ENCODE peak calls at places on chromosomes 12 and 14, in ten cellular contexts. U is activated gamma-delta T cell treated with Interleukin-2 at 50 U/mL for 16 hours; N is stimulated activated naive CD8-positive, alpha-beta T cell treated with anti-CD3 and anti-CD28 coated beads, Interleukin-15, amount 100 ng/mL, for 72 hours; W is NCI-H446; R is WERI-Rb-1; Z is EH; X is HCEC 1CT; C is PC-3; I is dorsolateral prefrontal cortex; Y is KBM-7. D is an unnamed sample.

GRCh38 chr12:47383942-47384341 is 304.2 kb upstream of the AMIGO2 start:
- DNase-seq in R (no peak), Y (no peak), Z (peak), C (peak), W (no peak), U (no peak), N (no peak), I (no peak), X (peak), D (no peak)

GRCh38 chr14:54688229-54688628 is 121.3 kb downstream of the SAMD4A start:
- DNase-seq in X (no peak), W (no peak), R (no peak), I (no peak), Y (no peak), U (no peak), Z (no peak), C (no peak), N (peak), D (no peak)

GRCh38 chr12:43444940-43445564 is 107.0 kb downstream of the ADAMTS20 start:
- DNase-seq in Z (peak), N (peak), U (peak), X (peak), Y (peak), W (peak), C (peak), I (no peak), R (peak), D (peak)

GRCh38 chr12:15050664-15051063 is 77.8 kb downstream of the PDE6H start:
- DNase-seq in U (peak), C (no peak), X (no peak), Y (no peak), R (no peak), W (peak), I (no peak), Z (no peak), N (no peak), D (no peak)

GRCh38 chr12:16346931-16347330 is 514 bp upstream of the MGST1 start:
- DNase-seq in Z (no peak), N (no peak), X (no peak), Y (peak), C (no peak), R (peak), W (no peak), U (no peak), I (no peak), D (peak)

GRCh38 chr12:7091660-7092228 is 501 bp downstream of the C1R start:
- DNase-seq in I (no peak), U (no peak), N (no peak), W (no peak), R (no peak), Y (no peak), X (no peak), C (no peak), Z (peak), D (no peak)

GRCh38 chr12:13211191-13211858 is 14.8 kb downstream of the EMP1 start:
- DNase-seq in I (no peak), C (peak), X (no peak), W (no peak), R (no peak), Y (no peak), Z (peak), N (no peak), U (no peak), D (no peak)

GRCh38 chr14:59374048-59374447 is 91.1 kb downstream of the GPR135 start:
- DNase-seq in X (no peak), I (no peak), N (no peak), W (no peak), R (no peak), Z (no peak), U (no peak), C (no peak), Y (no peak), D (no peak)

GRCh38 chr14:36720657-36721056 is 59.0 kb downstream of the PAX9 start:
- DNase-seq in Y (no peak), C (no peak), I (no peak), U (no peak), Z (no peak), X (no peak), W (no peak), N (no peak), R (no peak), D (no peak)

GRCh38 chr12:128551266-128552025 is 272.3 kb downstream of the SLC15A4 start:
- DNase-seq in Y (no peak), I (no peak), W (no peak), Z (no peak), X (no peak), U (no peak), N (no peak), C (no peak), R (no peak), D (no peak)

GRCh38 chr14:72952171-72952570 is 25.9 kb downstream of the DCAF4 start:
- DNase-seq in I (no peak), Y (no peak), C (no peak), W (no peak), U (no peak), N (no peak), Z (no peak), R (no peak), X (no peak), D (no peak)

GRCh38 chr12:6607751-6608591 is 792 bp upstream of the CHD4 start:
- DNase-seq in W (peak), R (peak), Z (peak), U (peak), X (peak), C (peak), Y (peak), I (no peak), N (peak), D (peak)

GRCh38 chr14:38065101-38065762 is 142.5 kb upstream of the SSTR1 start:
- DNase-seq in W (no peak), Z (no peak), N (peak), I (no peak), C (no peak), Y (no peak), U (peak), R (no peak), X (no peak), D (peak)

GRCh38 chr12:93091851-93092558 is 162.9 kb upstream of the EEA1 start:
- DNase-seq in N (no peak), Y (no peak), X (no peak), I (no peak), C (no peak), R (peak), W (no peak), Z (peak), U (no peak), D (no peak)

GRCh38 chr12:53746592-53747491 is 4.9 kb downstream of the CISTR start:
- DNase-seq in Y (peak), I (peak), C (peak), N (peak), Z (peak), U (peak), W (peak), R (peak), X (peak), D (peak)